ENCODE peak calls at places on chromosomes 6 and 20, in ten cellular contexts. V, D, X, K, M, N, C, R, H and I are unnamed samples.

GRCh38 chr6:13454286-13455221 is 32.8 kb downstream of the GFOD1 start:
- DNase-seq in K (peak; percentile 68), D (no peak), C (peak; percentile 46), H (peak; percentile 32), X (peak; percentile 50), N (peak; percentile 57), R (no peak), V (peak; percentile 85), M (peak; percentile 16), I (no peak)

GRCh38 chr20:33231237-33231636 is 4.6 kb upstream of the BPIFA1 start:
- DNase-seq in N (no peak), D (no peak), R (no peak), M (no peak), K (no peak), H (no peak), V (no peak), X (no peak), C (no peak), I (no peak)

GRCh38 chr6:30194797-30195690 is 18.2 kb downstream of the TRIM26 start:
- DNase-seq in K (no peak), D (no peak), N (no peak), C (no peak), R (no peak), V (no peak), M (no peak), X (no peak), H (no peak), I (no peak)

GRCh38 chr20:62350098-62350628 is 16.9 kb downstream of the LAMA5 start:
- DNase-seq in R (peak; percentile 93), C (no peak), V (no peak), H (no peak), M (peak; percentile 88), K (no peak), D (no peak), N (no peak), X (peak; percentile 82), I (peak; percentile 75)

GRCh38 chr20:19676202-19676601 is 81.9 kb upstream of the RIN2 start:
- DNase-seq in H (no peak), X (no peak), N (no peak), C (no peak), R (no peak), D (no peak), M (no peak), V (no peak), K (no peak), I (no peak)

GRCh38 chr20:5950271-5951031 is at the start of the genes MCM8 and TRMT6:
- DNase-seq in D (peak; percentile 97), X (peak; percentile 93), N (peak; percentile 95), M (peak; percentile 98), C (peak; percentile 95), H (peak; percentile 94), K (peak; percentile 96), V (peak; percentile 94), R (peak; percentile 98), I (peak; percentile 81)

GRCh38 chr6:36376742-36377141 is 10.7 kb downstream of the ETV7 start:
- DNase-seq in N (no peak), D (no peak), R (no peak), M (peak; percentile 70), H (no peak), X (no peak), K (no peak), V (no peak), C (no peak), I (no peak)

GRCh38 chr6:116059713-116060571 is 749 bp downstream of the FRK start:
- DNase-seq in H (no peak), R (no peak), N (no peak), C (peak; percentile 18), V (no peak), X (no peak), K (no peak), D (peak; percentile 69), M (peak; percentile 70), I (no peak)

GRCh38 chr6:14924126-14925024 is 321.5 kb upstream of the JARID2 start:
- DNase-seq in M (peak; percentile 18), D (peak; percentile 19), N (no peak), R (no peak), C (no peak), X (no peak), H (no peak), V (peak; percentile 55), K (no peak), I (no peak)

GRCh38 chr6:169933251-169933821 is 181.9 kb downstream of the ERMARD start:
- DNase-seq in V (no peak), D (peak; percentile 80), R (no peak), K (no peak), N (no peak), C (no peak), M (no peak), H (no peak), X (peak; percentile 44), I (no peak)

GRCh38 chr20:7695622-7696021 is 244.6 kb downstream of the HAO1 start:
- DNase-seq in H (no peak), V (peak; percentile 16), C (no peak), M (no peak), D (no peak), X (no peak), R (no peak), N (no peak), K (no peak), I (no peak)

GRCh38 chr6:115591973-115592486 is 468.7 kb downstream of the FRK start:
- DNase-seq in H (no peak), V (peak; percentile 7), M (no peak), C (no peak), D (no peak), N (no peak), K (no peak), X (no peak), R (no peak), I (no peak)

GRCh38 chr20:63273635-63274380 is 1.2 kb downstream of the ARFGAP1 start:
- DNase-seq in R (peak; percentile 38), M (no peak), V (peak; percentile 88), N (no peak), D (no peak), C (no peak), H (peak; percentile 29), K (no peak), X (no peak), I (peak; percentile 92)

GRCh38 chr20:8254911-8255582 is 123.0 kb downstream of the PLCB1 start:
- DNase-seq in H (peak; percentile 28), K (no peak), R (no peak), M (no peak), X (no peak), V (peak; percentile 82), C (no peak), N (no peak), D (no peak), I (no peak)

GRCh38 chr6:128275681-128276080 is 244.7 kb downstream of the PTPRK start:
- DNase-seq in R (no peak), X (no peak), V (no peak), H (peak; percentile 19), N (no peak), C (no peak), D (no peak), M (no peak), K (no peak), I (no peak)

GRCh38 chr20:41181567-41181966 is 44.2 kb downstream of the PLCG1 start:
- DNase-seq in H (no peak), V (no peak), C (no peak), K (peak; percentile 11), D (no peak), M (peak; percentile 41), X (peak; percentile 18), N (no peak), R (no peak), I (no peak)

GRCh38 chr20:34922654-34923381 is 32.8 kb downstream of the GSS start:
- DNase-seq in R (peak; percentile 60), C (peak; percentile 31), X (peak; percentile 74), N (peak; percentile 38), V (peak; percentile 83), M (peak; percentile 45), K (no peak), D (peak; percentile 46), H (no peak), I (peak; percentile 51)

GRCh38 chr6:162856885-162857284 is 129.1 kb downstream of the PACRG start:
- DNase-seq in X (peak; percentile 43), K (no peak), V (peak; percentile 60), C (no peak), M (peak; percentile 47), H (peak; percentile 69), D (peak; percentile 54), N (peak; percentile 40), R (peak; percentile 43), I (peak; percentile 3)

GRCh38 chr6:109514946-109515345 is 31.9 kb upstream of the ZBTB24 start:
- DNase-seq in M (no peak), K (no peak), V (no peak), H (no peak), R (no peak), X (no peak), D (no peak), C (no peak), N (no peak), I (no peak)
- TF ChIP-seq POLR2A in M (no peak), K (no peak), V (no peak), H (no peak), R (no peak), X (no peak), D (no peak), C (no peak), N (no peak), I (no peak)

GRCh38 chr20:61223121-61223520 is 28.9 kb upstream of the CDH4 start:
- DNase-seq in X (no peak), D (peak; percentile 29), C (no peak), N (no peak), H (no peak), V (no peak), M (no peak), K (no peak), R (no peak), I (no peak)
- TF ChIP-seq POLR2A in X (no peak), D (no peak), C (no peak), N (no peak), H (no peak), V (no peak), M (no peak), K (no peak), R (no peak), I (no peak)

DNA sequence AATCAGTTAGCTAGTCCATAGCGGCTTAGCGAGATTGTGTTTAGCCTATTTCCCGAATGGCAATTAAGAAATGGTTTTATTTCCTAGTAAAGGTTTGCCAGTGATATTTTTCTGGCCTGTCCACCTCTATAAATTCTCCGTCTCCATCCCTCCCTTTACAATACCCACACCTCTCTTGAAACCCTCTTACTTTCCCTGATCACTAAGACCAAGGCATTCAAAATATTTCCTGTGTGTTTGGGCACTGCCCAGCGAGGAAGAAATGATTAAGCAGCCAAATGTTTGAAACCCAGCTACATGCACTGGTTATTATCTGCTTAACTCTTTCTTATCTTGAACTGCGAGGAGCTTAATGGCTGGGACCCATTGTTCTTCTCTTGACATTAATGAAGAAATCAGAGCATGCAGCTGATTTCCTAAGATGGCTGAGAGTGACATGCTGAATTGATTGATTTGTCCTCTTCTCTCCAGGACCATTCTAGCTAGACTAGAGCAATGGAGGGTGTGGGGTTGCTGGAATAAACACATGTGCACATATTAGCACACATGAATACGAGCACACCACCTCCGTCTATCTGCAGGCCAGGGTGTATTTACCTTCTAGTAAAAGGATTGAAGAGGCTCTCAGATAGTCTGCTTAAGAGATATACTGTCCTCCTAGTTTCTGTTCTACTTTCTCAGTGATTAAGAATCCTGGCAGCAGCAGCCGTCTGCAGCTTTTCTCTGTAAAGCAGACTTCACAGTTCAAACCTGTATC is 46.1 kb upstream of the PRDM1 start:
- DNase-seq in D (no peak), C (no peak), K (no peak), N (no peak), H (no peak), V (no peak), X (no peak), M (no peak), R (no peak), I (no peak)
- TF ChIP-seq POLR2A in D (no peak), C (no peak), K (no peak), N (no peak), H (no peak), V (no peak), X (no peak), M (no peak), R (no peak), I (no peak)

GRCh38 chr20:47665221-47665991 is 119.9 kb downstream of the SULF2 start:
- DNase-seq in V (no peak), C (no peak), N (no peak), M (no peak), K (no peak), H (no peak), R (no peak), X (no peak), D (no peak), I (no peak)
- TF ChIP-seq POLR2A in V (no peak), C (no peak), N (no peak), M (no peak), K (no peak), H (no peak), R (no peak), X (no peak), D (no peak), I (no peak)